ENCODE peak calls at places on chromosomes 11 and 22, in ten cellular contexts. F is esophagus muscularis mucosa, K is cardiac muscle cell, O is endodermal cell, T is IMR-90, Q is A549, S is breast epithelium, L is upper lobe of left lung, P is lung, M is ovary. I is an unnamed sample. For H3K4me1, the result is how much of the 10 kb centered on the place peaks cover.

GRCh38 chr11:57424802-57425564 is 1.9 kb downstream of the SLC43A3 start:
- DNase-seq in F (peak), K (peak), O (peak), T (peak), Q (no peak), S (peak), L (peak), P (peak), M (peak), I (peak)

GRCh38 chr11:12319734-12320387 is 57.5 kb upstream of the PARVA start:
- DNase-seq in F (no peak), K (no peak), O (no peak), T (peak), Q (no peak), S (no peak), L (no peak), P (no peak), M (no peak), I (no peak)

GRCh38 chr11:93908689-93909088 is 58.3 kb upstream of the VSTM5 start:
- DNase-seq in F (no peak), K (peak), O (no peak), T (peak), Q (no peak), S (no peak), L (no peak), P (no peak), M (no peak), I (no peak)

GRCh38 chr11:73559758-73560157 is 38.2 kb downstream of the FAM168A start:
- DNase-seq in F (no peak), K (no peak), O (no peak), T (peak), Q (no peak), S (no peak), L (no peak), P (no peak), M (no peak), I (no peak)

GRCh38 chr22:39117585-39118191 is 20.6 kb downstream of the APOBEC3H start:
- DNase-seq in F (no peak), K (peak), O (peak), T (peak), Q (peak), S (no peak), L (no peak), P (no peak), M (no peak), I (peak)

GRCh38 chr11:11946878-11947277 is 61.5 kb downstream of the DKK3 start:
- DNase-seq in F (no peak), K (no peak), O (no peak), T (no peak), Q (no peak), S (no peak), L (no peak), P (no peak), M (no peak), I (no peak)

GRCh38 chr22:48863965-48864538 is 963.6 kb downstream of the BRD1 start:
- DNase-seq in F (no peak), K (no peak), O (peak), T (no peak), Q (no peak), S (no peak), L (no peak), P (no peak), M (no peak), I (no peak)

GRCh38 chr11:44943118-44943517 is 7.6 kb downstream of the TP53I11 start:
- DNase-seq in F (no peak), K (no peak), O (no peak), T (no peak), Q (no peak), S (no peak), L (no peak), P (peak), M (no peak), I (peak)

GRCh38 chr11:44833869-44834452 is 107.2 kb downstream of the TSPAN18 start:
- DNase-seq in F (no peak), K (no peak), O (peak), T (no peak), Q (no peak), S (peak), L (no peak), P (no peak), M (no peak), I (no peak)

GRCh38 chr11:118051611-118052461 is 25.0 kb upstream of the TMPRSS4 start:
- DNase-seq in F (peak), K (no peak), O (no peak), T (no peak), Q (no peak), S (peak), L (no peak), P (no peak), M (no peak), I (peak)

GRCh38 chr11:60974726-60975125 is 3.2 kb downstream of the CD6 start:
- DNase-seq in F (no peak), K (no peak), O (no peak), T (no peak), Q (no peak), S (no peak), L (no peak), P (no peak), M (no peak), I (no peak)

GRCh38 chr11:110190885-110191284 is 97.7 kb downstream of the ZC3H12C start:
- DNase-seq in F (no peak), K (no peak), O (no peak), T (no peak), Q (no peak), S (no peak), L (no peak), P (no peak), M (no peak), I (no peak)

GRCh38 chr11:71580057-71581003 is 2.3 kb downstream of the KRTAP5-11 start:
- DNase-seq in F (no peak), K (peak), O (peak), T (peak), Q (peak), S (peak), L (no peak), P (peak), M (peak), I (no peak)

DNA sequence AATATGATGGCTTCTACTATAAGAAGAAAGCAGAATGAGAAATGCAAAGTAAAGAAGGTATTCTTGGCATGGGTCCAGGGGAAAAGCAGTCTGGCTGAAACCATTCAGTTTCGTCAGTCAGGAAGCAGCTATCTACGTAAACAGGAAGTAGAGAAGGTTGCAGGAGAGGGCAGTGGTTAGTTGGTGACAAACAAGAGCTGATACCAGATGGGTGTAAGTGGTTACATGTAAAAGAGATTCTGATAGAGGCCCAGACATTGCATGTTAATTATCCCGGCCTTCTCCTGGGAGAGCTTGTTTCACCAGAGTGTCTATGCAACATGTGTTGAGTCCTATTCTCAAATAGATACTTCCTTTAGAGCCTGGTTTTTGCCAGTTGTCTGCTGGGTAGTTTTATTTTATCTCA is 58.4 kb upstream of the PSMA1 start:
- DNase-seq in F (no peak), K (peak), O (no peak), T (peak), Q (no peak), S (no peak), L (no peak), P (peak), M (no peak), I (no peak)
- TF ChIP-seq CTCF in F (no peak), K (no peak), O (no peak), T (no peak), Q (no peak), S (no peak), L (no peak), P (no peak), M (no peak), I (no peak)

DNA sequence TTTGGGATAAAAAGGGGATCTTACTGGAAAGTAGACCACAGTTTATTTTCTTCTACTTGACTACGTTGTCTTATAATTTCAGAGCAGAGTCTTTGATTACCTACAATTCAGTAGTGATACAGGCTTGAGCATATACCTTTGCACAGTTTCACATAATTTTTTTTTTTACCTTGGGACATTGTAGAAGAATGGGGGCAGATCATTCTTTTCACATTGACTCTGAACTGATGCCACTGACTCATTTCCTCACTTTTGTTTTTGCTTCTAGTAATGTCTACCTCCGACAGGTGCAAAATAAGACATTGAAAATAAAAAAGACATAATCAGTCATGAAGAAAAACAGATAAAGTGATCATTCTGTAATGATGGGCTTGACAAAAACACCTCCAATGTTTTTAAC is 688.3 kb upstream of the CHORDC1 start:
- DNase-seq in F (no peak), K (no peak), O (no peak), T (no peak), Q (no peak), S (no peak), L (no peak), P (no peak), M (no peak), I (no peak)
- H3K4me1 ChIP-seq in F (under half), K (under half), O (under half), T (under half), Q (under half), S (under half), L (under half), P (under half), M (under half), I (under half)

DNA sequence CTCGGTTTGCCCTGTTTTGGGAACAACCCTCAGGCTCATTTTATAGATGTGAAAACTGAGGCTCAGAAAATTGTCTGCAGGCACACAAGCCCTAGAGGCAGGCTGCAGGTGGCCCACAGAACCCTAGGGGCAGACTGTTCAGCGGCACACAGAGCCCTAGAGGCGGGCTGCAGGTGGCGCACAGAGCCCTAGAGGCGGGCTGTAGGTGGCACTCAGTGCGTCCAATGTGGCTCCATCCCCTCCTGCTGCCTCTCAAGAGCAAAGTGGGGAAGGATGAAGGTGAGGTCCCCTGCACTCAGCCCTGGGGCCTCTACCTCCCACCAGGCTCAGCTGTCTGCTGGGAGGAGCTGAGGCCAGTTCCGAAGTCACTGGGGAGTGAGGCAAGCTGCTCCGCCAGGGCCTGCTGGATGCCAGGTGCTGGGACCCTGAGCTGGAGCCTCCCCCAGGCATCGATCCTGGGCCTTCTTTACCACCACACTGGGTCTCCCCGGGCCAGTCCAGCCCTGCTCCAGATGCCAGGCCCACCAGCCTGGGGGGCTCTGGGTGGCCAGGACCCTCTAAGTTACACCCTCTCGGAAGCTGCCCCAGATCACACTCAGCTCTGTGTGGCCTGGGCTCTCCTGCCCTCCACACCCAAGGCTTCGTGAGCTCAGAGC is 2.3 kb downstream of the ACY3 start:
- DNase-seq in F (no peak), K (no peak), O (peak), T (no peak), Q (peak), S (no peak), L (peak), P (no peak), M (no peak), I (peak)
- TF ChIP-seq CTCF in F (no peak), K (peak), O (peak), T (no peak), Q (peak), S (no peak), L (peak), P (no peak), M (no peak), I (no peak)

DNA sequence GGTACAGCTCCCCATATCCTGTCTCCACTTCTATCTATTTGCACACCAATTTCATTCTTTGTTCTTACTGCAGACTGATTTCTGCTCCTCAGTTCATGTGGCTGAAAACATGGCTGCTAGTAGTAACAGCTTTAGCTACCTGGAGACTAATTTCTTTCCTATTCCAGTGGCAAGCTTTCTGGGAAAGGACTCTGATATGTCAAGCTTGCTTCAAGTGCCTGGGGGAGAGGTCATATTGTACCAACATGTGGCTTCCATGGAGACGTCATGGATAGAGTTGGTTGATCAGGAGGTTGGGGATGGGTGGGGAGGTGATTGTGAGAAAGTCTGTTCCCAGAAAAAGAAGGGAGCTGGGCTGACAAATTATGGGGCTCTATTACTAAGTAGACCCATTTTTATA is 44.9 kb downstream of the ADM start:
- DNase-seq in F (peak), K (no peak), O (no peak), T (no peak), Q (no peak), S (no peak), L (no peak), P (no peak), M (no peak), I (no peak)
- H3K4me1 ChIP-seq in F (under half), K (under half), O (under half), T (under half), Q (under half), S (under half), L (under half), P (under half), M (under half), I (under half)

GRCh38 chr22:42396621-42397331 is 35.4 kb downstream of the NFAM1 start:
- DNase-seq in F (no peak), K (no peak), O (no peak), T (no peak), Q (no peak), S (no peak), L (no peak), P (no peak), M (no peak), I (peak)
- TF ChIP-seq CTCF in F (no peak), K (no peak), O (peak), T (no peak), Q (no peak), S (no peak), L (no peak), P (no peak), M (no peak), I (no peak)

DNA sequence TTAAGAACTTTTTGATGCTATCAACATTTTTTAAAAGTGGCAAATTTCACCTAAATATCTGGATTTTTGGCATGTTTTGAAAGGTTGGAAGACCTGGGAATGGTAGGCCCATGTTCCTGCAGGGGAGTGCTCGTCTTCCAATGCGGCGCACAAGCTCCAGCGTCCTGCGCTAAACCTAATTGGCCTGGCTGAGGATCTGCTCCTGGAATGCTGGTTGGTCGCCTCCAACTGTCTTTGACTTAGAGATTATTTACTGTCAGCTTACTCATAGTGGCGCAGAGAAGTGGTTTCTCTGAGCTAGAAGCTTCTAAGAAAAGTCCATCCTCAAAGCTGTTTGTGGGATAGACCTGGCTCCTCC is 615 bp upstream of the LIMK2 start:
- DNase-seq in F (no peak), K (no peak), O (no peak), T (no peak), Q (no peak), S (no peak), L (no peak), P (no peak), M (no peak), I (no peak)
- H3K4me1 ChIP-seq in F (under half), K (under half), O (under half), T (under half), Q (under half), S (under half), L (half or more), P (under half), M (under half), I (under half)

GRCh38 chr22:19942886-19943664 is 1.5 kb upstream of the TXNRD2 start:
- DNase-seq in F (no peak), K (peak), O (no peak), T (peak), Q (no peak), S (no peak), L (no peak), P (no peak), M (peak), I (peak)

GRCh38 chr22:19942071-19942885 is 660 bp upstream of the TXNRD2 start:
- DNase-seq in F (no peak), K (peak), O (no peak), T (peak), Q (peak), S (no peak), L (no peak), P (no peak), M (no peak), I (peak)

GRCh38 chr22:19940536-19941364 is 822 bp upstream of the COMT start:
- DNase-seq in F (no peak), K (no peak), O (no peak), T (no peak), Q (peak), S (no peak), L (peak), P (no peak), M (no peak), I (peak)

GRCh38 chr22:19941365-19942070 is at the start of the genes COMT and TXNRD2:
- DNase-seq in F (no peak), K (peak), O (no peak), T (peak), Q (peak), S (peak), L (peak), P (peak), M (peak), I (peak)

GRCh38 chr22:19943665-19944026 is 2.0 kb upstream of the TXNRD2 start:
- DNase-seq in F (no peak), K (peak), O (no peak), T (peak), Q (peak), S (no peak), L (no peak), P (no peak), M (no peak), I (peak)
- TF ChIP-seq CTCF in F (no peak), K (peak), O (peak), T (peak), Q (no peak), S (no peak), L (no peak), P (no peak), M (no peak), I (no peak)

GRCh38 chr11:126133902-126134301 is 71.2 kb upstream of the CDON start:
- DNase-seq in F (no peak), K (no peak), O (peak), T (no peak), Q (no peak), S (no peak), L (no peak), P (no peak), M (no peak), I (no peak)
- H3K4me1 ChIP-seq in F (under half), K (under half), O (under half), T (under half), Q (under half), S (under half), L (under half), P (under half), M (under half), I (under half)

DNA sequence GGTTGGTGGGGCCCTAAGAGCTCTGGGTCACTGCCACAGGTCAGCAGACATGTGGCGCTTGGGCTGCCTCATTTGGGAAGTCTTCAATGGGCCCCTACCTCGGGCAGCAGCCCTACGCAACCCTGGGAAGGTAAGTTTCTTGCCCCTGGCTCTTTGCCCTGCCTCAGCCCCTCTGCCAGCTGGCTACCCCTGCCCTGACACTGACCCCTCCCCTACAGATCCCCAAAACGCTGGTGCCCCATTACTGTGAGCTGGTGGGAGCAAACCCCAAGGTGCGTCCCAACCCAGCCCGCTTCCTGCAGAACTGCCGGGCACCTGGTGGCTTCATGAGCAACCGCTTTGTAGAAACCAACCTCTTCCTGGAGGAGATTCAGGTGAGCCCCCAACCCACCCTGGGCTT is 1.9 kb downstream of the SCYL1 start:
- DNase-seq in F (no peak), K (no peak), O (no peak), T (no peak), Q (no peak), S (no peak), L (no peak), P (no peak), M (no peak), I (peak)
- TF ChIP-seq CTCF in F (no peak), K (no peak), O (no peak), T (no peak), Q (no peak), S (no peak), L (no peak), P (no peak), M (no peak), I (no peak)